ENCODE peak calls at places on chromosomes 4 and X, in four cellular contexts. One of them, this sample, is unnamed.
A peak's percentile ranks its signal among the peaks of the same experiment; 100 is the strongest.

GRCh38 chr4:70637239-70637920 is 8.8 kb downstream of the ENAM start:
- DNase-seq in SK-N-SH: no peak
- DNase-seq in GM12878: no peak
- DNase-seq in A549: no peak
- DNase-seq in this sample: no peak

GRCh38 chr4:184461711-184462110 is 12.6 kb downstream of the IRF2 start:
- DNase-seq in SK-N-SH: no peak
- DNase-seq in GM12878: no peak
- DNase-seq in A549: no peak
- DNase-seq in this sample: no peak

GRCh38 chr4:83889802-83890201 is 353.9 kb downstream of the GPAT3 start:
- DNase-seq in SK-N-SH: no peak
- DNase-seq in GM12878: no peak
- DNase-seq in A549: peak; percentile 2
- DNase-seq in this sample: no peak

GRCh38 chrX:2614911-2615310 is 76.2 kb upstream of the CD99 start:
- DNase-seq in SK-N-SH: no peak
- DNase-seq in GM12878: no peak
- DNase-seq in A549: no peak
- DNase-seq in this sample: no peak

GRCh38 chr4:39613093-39613656 is 25.5 kb downstream of the SMIM14 start:
- DNase-seq in SK-N-SH: no peak
- DNase-seq in GM12878: no peak
- DNase-seq in A549: no peak
- DNase-seq in this sample: peak; percentile 49

GRCh38 chr4:174365018-174365587 is 81.4 kb downstream of the CEP44 start:
- DNase-seq in SK-N-SH: peak; percentile 23
- DNase-seq in GM12878: no peak
- DNase-seq in A549: no peak
- DNase-seq in this sample: peak; percentile 30

GRCh38 chrX:107851215-107851614 is 25.5 kb downstream of the MID2 start:
- DNase-seq in SK-N-SH: no peak
- DNase-seq in GM12878: no peak
- DNase-seq in A549: no peak
- DNase-seq in this sample: no peak

GRCh38 chr4:179097741-179098140 is 1655.5 kb upstream of the AGA start:
- DNase-seq in SK-N-SH: no peak
- DNase-seq in GM12878: no peak
- DNase-seq in A549: no peak
- DNase-seq in this sample: no peak

GRCh38 chr4:186169942-186170802 is 21.2 kb upstream of the CYP4V2 start:
- DNase-seq in SK-N-SH: no peak
- DNase-seq in GM12878: no peak
- DNase-seq in A549: no peak
- DNase-seq in this sample: peak; percentile 15

GRCh38 chr4:94455081-94455480 is 3.3 kb downstream of the PDLIM5 start:
- DNase-seq in SK-N-SH: no peak
- DNase-seq in GM12878: no peak
- DNase-seq in A549: peak; percentile 21
- DNase-seq in this sample: peak; percentile 68

GRCh38 chr4:116561717-116562116 is 523.7 kb downstream of the TRAM1L1 start:
- DNase-seq in SK-N-SH: no peak
- DNase-seq in GM12878: no peak
- DNase-seq in A549: no peak
- DNase-seq in this sample: no peak

GRCh38 chrX:17525762-17526555 is 151.0 kb downstream of the NHS start:
- DNase-seq in SK-N-SH: no peak
- DNase-seq in GM12878: no peak
- DNase-seq in A549: no peak
- DNase-seq in this sample: no peak

GRCh38 chr4:121846662-121847061 is 23.0 kb upstream of the CCNA2 start:
- DNase-seq in SK-N-SH: no peak
- DNase-seq in GM12878: no peak
- DNase-seq in A549: no peak
- DNase-seq in this sample: no peak

GRCh38 chr4:183876268-183876934 is 28.7 kb upstream of the STOX2 start:
- DNase-seq in SK-N-SH: peak; percentile 88
- DNase-seq in GM12878: no peak
- DNase-seq in A549: no peak
- DNase-seq in this sample: no peak

GRCh38 chr4:114598191-114599121 is at the start of gene UGT8:
- DNase-seq in SK-N-SH: peak; percentile 77
- DNase-seq in GM12878: no peak
- DNase-seq in A549: no peak
- DNase-seq in this sample: no peak

GRCh38 chrX:25941087-25941486 is 197.1 kb upstream of the MAGEB18 start:
- DNase-seq in SK-N-SH: no peak
- DNase-seq in GM12878: no peak
- DNase-seq in A549: no peak
- DNase-seq in this sample: no peak

GRCh38 chrX:38313190-38313589 is 14.1 kb downstream of the RPGR start:
- DNase-seq in SK-N-SH: no peak
- DNase-seq in GM12878: no peak
- DNase-seq in A549: no peak
- DNase-seq in this sample: no peak

GRCh38 chr4:56348582-56348981 is 38.7 kb downstream of the AASDH start:
- DNase-seq in SK-N-SH: no peak
- DNase-seq in GM12878: no peak
- DNase-seq in A549: no peak
- DNase-seq in this sample: no peak

GRCh38 chr4:3493720-3494492 is 30.8 kb downstream of the DOK7 start:
- DNase-seq in SK-N-SH: no peak
- DNase-seq in GM12878: no peak
- DNase-seq in A549: no peak
- DNase-seq in this sample: no peak

GRCh38 chrX:48617542-48618340 is 20.4 kb downstream of the WDR13 start:
- DNase-seq in SK-N-SH: no peak
- DNase-seq in GM12878: no peak
- DNase-seq in A549: no peak
- DNase-seq in this sample: no peak

GRCh38 chr4:120327276-120327675 is 260.6 kb upstream of the MAD2L1 start:
- DNase-seq in SK-N-SH: no peak
- DNase-seq in GM12878: no peak
- DNase-seq in A549: no peak
- DNase-seq in this sample: no peak

GRCh38 chrX:48956728-48957414 is 536 bp downstream of the OTUD5 start:
- DNase-seq in SK-N-SH: no peak
- DNase-seq in GM12878: no peak
- DNase-seq in A549: no peak
- DNase-seq in this sample: no peak

GRCh38 chr4:10656988-10657387 is 27.6 kb downstream of the CLNK start:
- DNase-seq in SK-N-SH: no peak
- DNase-seq in GM12878: no peak
- DNase-seq in A549: no peak
- DNase-seq in this sample: no peak

GRCh38 chr4:101019941-101020401 is 327.4 kb downstream of the PPP3CA start:
- DNase-seq in SK-N-SH: no peak
- DNase-seq in GM12878: peak; percentile 45
- DNase-seq in A549: no peak
- DNase-seq in this sample: peak; percentile 25

GRCh38 chr4:1571165-1571908 is 112.8 kb downstream of the FAM53A start:
- DNase-seq in SK-N-SH: no peak
- DNase-seq in GM12878: no peak
- DNase-seq in A549: no peak
- DNase-seq in this sample: no peak

GRCh38 chrX:135346975-135347374 is 37.7 kb downstream of the ETDC start:
- DNase-seq in SK-N-SH: no peak
- DNase-seq in GM12878: no peak
- DNase-seq in A549: no peak
- DNase-seq in this sample: no peak

GRCh38 chrX:111719426-111720210 is 38.6 kb downstream of the ALG13 start:
- DNase-seq in SK-N-SH: peak; percentile 2
- DNase-seq in GM12878: no peak
- DNase-seq in A549: no peak
- DNase-seq in this sample: no peak

GRCh38 chr4:17962171-17962570 is 59.4 kb downstream of the LCORL start:
- DNase-seq in SK-N-SH: no peak
- DNase-seq in GM12878: no peak
- DNase-seq in A549: no peak
- DNase-seq in this sample: no peak

GRCh38 chr4:18110099-18110498 is 88.5 kb upstream of the LCORL start:
- DNase-seq in SK-N-SH: no peak
- DNase-seq in GM12878: no peak
- DNase-seq in A549: no peak
- DNase-seq in this sample: peak; percentile 2

GRCh38 chr4:17059192-17059634 is 160.8 kb upstream of the LDB2 start:
- DNase-seq in SK-N-SH: peak; percentile 43
- DNase-seq in GM12878: no peak
- DNase-seq in A549: no peak
- DNase-seq in this sample: no peak

GRCh38 chr4:5742388-5742787 is 31.4 kb downstream of the EVC start:
- DNase-seq in SK-N-SH: no peak
- DNase-seq in GM12878: no peak
- DNase-seq in A549: no peak
- DNase-seq in this sample: no peak

GRCh38 chr4:111283066-111283677 is 660.3 kb upstream of the PITX2 start:
- DNase-seq in SK-N-SH: peak; percentile 30
- DNase-seq in GM12878: no peak
- DNase-seq in A549: peak; percentile 7
- DNase-seq in this sample: peak; percentile 39

GRCh38 chrX:103878466-103879151 is 46.6 kb upstream of the RAB9B start:
- DNase-seq in SK-N-SH: no peak
- DNase-seq in GM12878: no peak
- DNase-seq in A549: no peak
- DNase-seq in this sample: peak; percentile 0

GRCh38 chrX:46759645-46759974 is 692 bp upstream of the SLC9A7 start:
- DNase-seq in SK-N-SH: peak; percentile 8
- DNase-seq in GM12878: no peak
- DNase-seq in A549: no peak
- DNase-seq in this sample: no peak

GRCh38 chrX:20461576-20461975 is 194.9 kb upstream of the RPS6KA3 start:
- DNase-seq in SK-N-SH: no peak
- DNase-seq in GM12878: no peak
- DNase-seq in A549: no peak
- DNase-seq in this sample: no peak

GRCh38 chr4:24511371-24512063 is 72.8 kb downstream of the DHX15 start:
- DNase-seq in SK-N-SH: no peak
- DNase-seq in GM12878: no peak
- DNase-seq in A549: no peak
- DNase-seq in this sample: no peak

GRCh38 chrX:115491766-115492165 is 69.2 kb upstream of the PLS3 start:
- DNase-seq in SK-N-SH: no peak
- DNase-seq in GM12878: no peak
- DNase-seq in A549: no peak
- DNase-seq in this sample: no peak

GRCh38 chrX:43964936-43965335 is 8.3 kb downstream of the NDP start:
- DNase-seq in SK-N-SH: no peak
- DNase-seq in GM12878: no peak
- DNase-seq in A549: no peak
- DNase-seq in this sample: no peak

GRCh38 chrX:43968347-43968746 is 4.8 kb downstream of the NDP start:
- DNase-seq in SK-N-SH: no peak
- DNase-seq in GM12878: no peak
- DNase-seq in A549: no peak
- DNase-seq in this sample: no peak

GRCh38 chrX:43962636-43963035 is 10.6 kb downstream of the NDP start:
- DNase-seq in SK-N-SH: no peak
- DNase-seq in GM12878: no peak
- DNase-seq in A549: no peak
- DNase-seq in this sample: no peak

GRCh38 chrX:43961699-43962098 is 11.5 kb downstream of the NDP start:
- DNase-seq in SK-N-SH: no peak
- DNase-seq in GM12878: no peak
- DNase-seq in A549: no peak
- DNase-seq in this sample: no peak

GRCh38 chrX:43963726-43964125 is 9.5 kb downstream of the NDP start:
- DNase-seq in SK-N-SH: no peak
- DNase-seq in GM12878: no peak
- DNase-seq in A549: no peak
- DNase-seq in this sample: no peak
- TF ChIP-seq PBX3 in SK-N-SH: no peak
- TF ChIP-seq PBX3 in GM12878: no peak
- TF ChIP-seq PBX3 in A549: no peak
- TF ChIP-seq PBX3 in this sample: no peak

DNA sequence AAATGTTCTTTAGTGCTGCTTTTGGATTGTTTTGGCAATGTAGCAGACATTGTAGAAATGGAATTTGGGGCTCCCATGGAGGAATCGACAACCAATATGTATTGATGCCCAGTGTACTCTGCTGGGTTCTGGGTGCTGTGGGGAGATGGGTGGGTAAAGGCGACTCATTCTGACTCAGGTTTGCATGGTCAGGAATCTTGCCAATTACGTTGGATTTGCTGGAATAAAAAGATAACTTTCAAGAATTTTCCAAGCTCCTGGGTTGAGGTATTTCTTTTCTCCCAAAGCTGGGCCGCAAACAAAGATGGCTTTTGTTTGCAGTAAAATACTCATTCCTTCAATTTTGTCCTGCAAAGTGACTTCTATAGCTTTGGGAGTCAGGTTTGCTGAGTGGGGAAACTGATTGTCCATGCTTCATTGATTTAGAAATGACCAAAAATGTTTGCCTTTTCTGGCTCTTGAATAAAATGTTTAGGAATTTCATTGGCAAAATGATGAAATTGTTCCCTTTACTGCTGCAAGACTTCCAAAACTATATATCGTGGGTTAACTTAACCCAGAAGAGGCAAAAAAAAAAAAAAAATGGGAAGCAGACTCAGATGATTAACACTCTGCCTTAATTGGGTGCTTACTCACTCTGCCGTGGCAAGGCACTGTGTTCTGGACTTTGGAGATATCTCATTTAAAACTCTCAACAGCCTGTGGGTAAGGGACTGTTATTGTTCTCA is 57.0 kb downstream of the RTL9 start:
- DNase-seq in SK-N-SH: no peak
- DNase-seq in GM12878: no peak
- DNase-seq in A549: no peak
- DNase-seq in this sample: no peak
- TF ChIP-seq PBX3 in SK-N-SH: no peak
- TF ChIP-seq PBX3 in GM12878: no peak
- TF ChIP-seq PBX3 in A549: no peak
- TF ChIP-seq PBX3 in this sample: no peak

GRCh38 chr4:176534566-176534965 is 214.8 kb downstream of the SPCS3 start:
- DNase-seq in SK-N-SH: no peak
- DNase-seq in GM12878: no peak
- DNase-seq in A549: no peak
- DNase-seq in this sample: no peak

GRCh38 chr4:176538217-176538925 is 218.6 kb downstream of the SPCS3 start:
- DNase-seq in SK-N-SH: no peak
- DNase-seq in GM12878: no peak
- DNase-seq in A549: peak; percentile 2
- DNase-seq in this sample: no peak

GRCh38 chr4:176540814-176541213 is 221.0 kb downstream of the SPCS3 start:
- DNase-seq in SK-N-SH: no peak
- DNase-seq in GM12878: no peak
- DNase-seq in A549: no peak
- DNase-seq in this sample: no peak

GRCh38 chr4:176539091-176539784 is 219.5 kb downstream of the SPCS3 start:
- DNase-seq in SK-N-SH: no peak
- DNase-seq in GM12878: no peak
- DNase-seq in A549: no peak
- DNase-seq in this sample: no peak

GRCh38 chr4:176539785-176540175 is 220.0 kb downstream of the SPCS3 start:
- DNase-seq in SK-N-SH: no peak
- DNase-seq in GM12878: no peak
- DNase-seq in A549: no peak
- DNase-seq in this sample: no peak
- TF ChIP-seq PBX3 in SK-N-SH: no peak
- TF ChIP-seq PBX3 in GM12878: no peak
- TF ChIP-seq PBX3 in A549: no peak
- TF ChIP-seq PBX3 in this sample: no peak

GRCh38 chrX:41148553-41148952 is 63.3 kb downstream of the USP9X start:
- DNase-seq in SK-N-SH: no peak
- DNase-seq in GM12878: no peak
- DNase-seq in A549: peak; percentile 24
- DNase-seq in this sample: no peak
- TF ChIP-seq PBX3 in SK-N-SH: no peak
- TF ChIP-seq PBX3 in GM12878: no peak
- TF ChIP-seq PBX3 in A549: no peak
- TF ChIP-seq PBX3 in this sample: no peak

This sample was measured in HepG2.